ENCODE peak calls at places on chromosome 1, in eight cellular contexts. B is CD8-positive, alpha-beta T cell; L is stimulated activated naive CD8-positive, alpha-beta T cell treated with anti-CD3 and anti-CD28 coated beads, Interleukin-15, amount 100 ng/mL, for 72 hours; J is aorta; U is upper lobe of left lung; A is upper lobe of right lung; O is left cardiac atrium; Y is right cardiac atrium. M is an unnamed sample.
A peak's percentile ranks its signal among the peaks of the same experiment; 100 is the strongest.

GRCh38 chr1:118154220-118154619 is 30.8 kb downstream of the SPAG17 start:
- ATAC-seq in B (no peak), L (no peak), J (no peak), U (no peak), A (no peak), O (no peak), Y (no peak), M (no peak)

GRCh38 chr1:235601087-235601486 is 48.5 kb downstream of the GNG4 start:
- ATAC-seq in B (no peak), L (peak; percentile 53), J (no peak), U (no peak), A (peak; percentile 38), O (no peak), Y (no peak), M (no peak)

GRCh38 chr1:53754484-53755312 is 15.7 kb upstream of the GLIS1 start:
- ATAC-seq in B (no peak), L (peak; percentile 52), J (no peak), U (peak; percentile 57), A (peak; percentile 78), O (peak; percentile 39), Y (peak; percentile 44), M (no peak)

GRCh38 chr1:181061891-181062777 is 26.4 kb upstream of the IER5 start:
- ATAC-seq in B (peak; percentile 60), L (peak; percentile 87), J (no peak), U (peak; percentile 92), A (peak; percentile 91), O (peak; percentile 72), Y (peak; percentile 65), M (peak; percentile 72)

GRCh38 chr1:158199840-158200239 is 19.1 kb downstream of the CD1D start:
- ATAC-seq in B (no peak), L (peak; percentile 37), J (no peak), U (no peak), A (no peak), O (no peak), Y (no peak), M (no peak)

GRCh38 chr1:90557706-90558105 is 159.4 kb downstream of the BARHL2 start:
- ATAC-seq in B (no peak), L (no peak), J (no peak), U (no peak), A (no peak), O (no peak), Y (no peak), M (no peak)

GRCh38 chr1:154943649-154944421 is 7.3 kb upstream of the PMVK start:
- ATAC-seq in B (peak; percentile 29), L (peak; percentile 24), J (no peak), U (peak; percentile 66), A (peak; percentile 56), O (peak; percentile 50), Y (peak; percentile 48), M (peak; percentile 52)

GRCh38 chr1:211912064-211912463 is 81.5 kb upstream of the LPGAT1 start:
- ATAC-seq in B (no peak), L (no peak), J (no peak), U (no peak), A (no peak), O (no peak), Y (no peak), M (no peak)

GRCh38 chr1:70961374-70961773 is 86.2 kb downstream of the PTGER3 start:
- ATAC-seq in B (no peak), L (no peak), J (no peak), U (no peak), A (no peak), O (no peak), Y (no peak), M (peak; percentile 36)

GRCh38 chr1:47812848-47813508 is 184.2 kb downstream of the TRABD2B start:
- ATAC-seq in B (no peak), L (no peak), J (no peak), U (no peak), A (no peak), O (no peak), Y (no peak), M (no peak)

GRCh38 chr1:50358962-50359361 is 64.3 kb downstream of the DMRTA2 start:
- ATAC-seq in B (no peak), L (no peak), J (no peak), U (no peak), A (no peak), O (no peak), Y (no peak), M (no peak)

GRCh38 chr1:24308365-24309015 is 10.7 kb upstream of the GRHL3 start:
- ATAC-seq in B (no peak), L (no peak), J (no peak), U (no peak), A (no peak), O (no peak), Y (no peak), M (no peak)

GRCh38 chr1:37533317-37534093 is 18.9 kb upstream of the MEAF6 start:
- ATAC-seq in B (no peak), L (no peak), J (no peak), U (no peak), A (no peak), O (no peak), Y (no peak), M (no peak)

GRCh38 chr1:184903111-184903692 is 71.1 kb downstream of the NIBAN1 start:
- ATAC-seq in B (no peak), L (no peak), J (no peak), U (no peak), A (no peak), O (peak; percentile 36), Y (peak; percentile 55), M (peak; percentile 89)

GRCh38 chr1:40742363-40743061 is 41.1 kb upstream of the KCNQ4 start:
- ATAC-seq in B (no peak), L (peak; percentile 37), J (no peak), U (no peak), A (peak; percentile 60), O (peak; percentile 62), Y (peak; percentile 39), M (no peak)

GRCh38 chr1:206828765-206829164 is 36.7 kb upstream of the IL20 start:
- ATAC-seq in B (no peak), L (no peak), J (no peak), U (no peak), A (no peak), O (no peak), Y (no peak), M (no peak)

GRCh38 chr1:240104662-240105061 is 13.0 kb downstream of the FMN2 start:
- ATAC-seq in B (no peak), L (no peak), J (no peak), U (no peak), A (no peak), O (no peak), Y (no peak), M (no peak)

GRCh38 chr1:146051452-146051852 is 29.9 kb upstream of the HJV start:
- ATAC-seq in B (no peak), L (no peak), J (peak; percentile 43), U (peak; percentile 49), A (no peak), O (peak; percentile 28), Y (peak; percentile 43), M (peak; percentile 8)

GRCh38 chr1:199955235-199955634 is 72.3 kb upstream of the NR5A2 start:
- ATAC-seq in B (no peak), L (no peak), J (no peak), U (no peak), A (no peak), O (no peak), Y (no peak), M (no peak)

GRCh38 chr1:53728196-53728595 is 10.8 kb downstream of the GLIS1 start:
- ATAC-seq in B (no peak), L (no peak), J (no peak), U (no peak), A (no peak), O (no peak), Y (no peak), M (no peak)

GRCh38 chr1:233183226-233184020 is 112.1 kb downstream of the PCNX2 start:
- ATAC-seq in B (no peak), L (no peak), J (no peak), U (no peak), A (no peak), O (no peak), Y (no peak), M (no peak)

GRCh38 chr1:228267962-228268890 is 60.4 kb downstream of the OBSCN start:
- ATAC-seq in B (no peak), L (no peak), J (no peak), U (peak; percentile 39), A (peak; percentile 11), O (peak; percentile 77), Y (peak; percentile 65), M (no peak)

GRCh38 chr1:8061673-8062386 is 35.7 kb upstream of the ERRFI1 start:
- ATAC-seq in B (no peak), L (no peak), J (peak; percentile 79), U (peak; percentile 35), A (no peak), O (peak; percentile 85), Y (peak; percentile 77), M (peak; percentile 11)

GRCh38 chr1:46072975-46073374 is 59.5 kb downstream of the PIK3R3 start:
- ATAC-seq in B (no peak), L (peak; percentile 46), J (no peak), U (no peak), A (no peak), O (no peak), Y (no peak), M (no peak)

GRCh38 chr1:172456344-172456769 is 12.5 kb upstream of the PIGC start:
- ATAC-seq in B (no peak), L (no peak), J (no peak), U (no peak), A (no peak), O (no peak), Y (no peak), M (no peak)

M was measured in gastroesophageal sphincter.